ENCODE peak calls at places on chromosomes 3 and 15, in four cellular contexts. Q is putamen, F is MM.1S, J is BE2C. Y is an unnamed sample.
A peak's percentile ranks its signal among the peaks of the same experiment; 100 is the strongest.

GRCh38 chr3:111751961-111752360 is 107.1 kb upstream of the PHLDB2 start:
- DNase-seq in Q (no peak), F (no peak), J (no peak), Y (no peak)

GRCh38 chr15:63089260-63090043 is 32.2 kb upstream of the LACTB start:
- DNase-seq in F (no peak), Q (no peak), J (peak; percentile 93), Y (no peak)

GRCh38 chr3:137150825-137151224 is 193.0 kb downstream of the IL20RB start:
- DNase-seq in J (no peak), Q (no peak), F (no peak), Y (no peak)

GRCh38 chr15:85976102-85976501 is 103.6 kb upstream of the AGBL1 start:
- DNase-seq in Q (no peak), F (no peak), J (no peak), Y (no peak)

GRCh38 chr15:45660231-45660979 is 25.6 kb downstream of the SQOR start:
- DNase-seq in F (no peak), J (no peak), Q (no peak), Y (no peak)

GRCh38 chr3:37862712-37863551 is 1.3 kb downstream of the CTDSPL start:
- DNase-seq in F (no peak), Q (peak; percentile 46), J (no peak), Y (no peak)

GRCh38 chr3:105661461-105661860 is 207.4 kb downstream of the CBLB start:
- DNase-seq in F (no peak), J (no peak), Q (no peak), Y (no peak)

GRCh38 chr3:59654120-59654952 is 604.5 kb upstream of the CFAP20DC start:
- DNase-seq in J (no peak), F (no peak), Q (no peak), Y (no peak)

GRCh38 chr3:16329036-16329791 is 64.2 kb downstream of the OXNAD1 start:
- DNase-seq in F (no peak), Q (no peak), J (no peak), Y (no peak)

GRCh38 chr15:63843901-63844317 is 10.2 kb upstream of the HERC1 start:
- DNase-seq in Q (no peak), F (no peak), J (no peak), Y (no peak)

GRCh38 chr3:42495393-42495792 is 7.0 kb upstream of the VIPR1 start:
- DNase-seq in Q (no peak), J (no peak), F (no peak), Y (no peak)

GRCh38 chr3:65170357-65171090 is 482.7 kb upstream of the ADAMTS9 start:
- DNase-seq in F (no peak), J (peak; percentile 77), Q (peak; percentile 3), Y (no peak)

GRCh38 chr3:16767006-16767405 is 117.7 kb upstream of the PLCL2 start:
- DNase-seq in F (no peak), J (no peak), Q (no peak), Y (no peak)

GRCh38 chr15:94203321-94203720 is 28.0 kb upstream of the MCTP2 start:
- DNase-seq in Q (no peak), F (no peak), J (no peak), Y (no peak)